ENCODE peak calls at places on chromosomes 1 and 21, in seven cellular contexts. V is GM06990, Y is fibroblast of lung, F is foreskin fibroblast, G is A549, O is psoas muscle, E is tibial artery. X is an unnamed sample.

GRCh38 chr1:105608713-105609112 is 1447.8 kb upstream of the PRMT6 start:
- DNase-seq in V (no peak), Y (no peak), F (peak; percentile 23), G (peak; percentile 0), O (no peak), E (no peak), X (peak; percentile 2)

GRCh38 chr1:117512728-117513321 is 93.0 kb upstream of the TENT5C start:
- DNase-seq in V (no peak), Y (peak; percentile 52), F (no peak), G (peak; percentile 1), O (no peak), E (no peak), X (no peak)

GRCh38 chr1:157968503-157968902 is 24.9 kb upstream of the KIRREL1 start:
- DNase-seq in V (no peak), Y (peak; percentile 89), F (peak; percentile 97), G (peak; percentile 44), O (peak; percentile 27), E (no peak), X (no peak)

GRCh38 chr1:88983791-88984552 is 8.5 kb downstream of the KYAT3 start:
- DNase-seq in V (peak; percentile 45), Y (peak; percentile 78), F (peak; percentile 32), G (peak; percentile 49), O (no peak), E (no peak), X (no peak)

GRCh38 chr21:37956772-37957171 is 40.5 kb upstream of the KCNJ6 start:
- DNase-seq in V (no peak), Y (no peak), F (no peak), G (no peak), O (no peak), E (no peak), X (no peak)

GRCh38 chr21:44958471-44959191 is 18.8 kb downstream of the SLX9 start:
- DNase-seq in V (no peak), Y (peak; percentile 90), F (peak; percentile 18), G (no peak), O (peak; percentile 89), E (peak; percentile 96), X (no peak)

GRCh38 chr1:112444269-112444668 is 48.3 kb downstream of the CTTNBP2NL start:
- DNase-seq in V (no peak), Y (peak; percentile 26), F (peak; percentile 44), G (no peak), O (no peak), E (no peak), X (no peak)

GRCh38 chr1:13950637-13951036 is 250.6 kb downstream of the PRDM2 start:
- DNase-seq in V (no peak), Y (no peak), F (no peak), G (no peak), O (no peak), E (no peak), X (no peak)

GRCh38 chr1:227066999-227067398 is 126.9 kb downstream of the COQ8A start:
- DNase-seq in V (no peak), Y (no peak), F (no peak), G (no peak), O (no peak), E (no peak), X (no peak)

GRCh38 chr1:86149591-86149990 is 7.0 kb downstream of the COL24A1 start:
- DNase-seq in V (no peak), Y (no peak), F (no peak), G (no peak), O (no peak), E (no peak), X (no peak)

GRCh38 chr1:19033926-19034680 is 77.6 kb upstream of the IFFO2 start:
- DNase-seq in V (no peak), Y (no peak), F (peak; percentile 20), G (no peak), O (no peak), E (peak; percentile 51), X (no peak)

GRCh38 chr1:24724345-24725208 is 20.7 kb upstream of the CLIC4 start:
- DNase-seq in V (no peak), Y (peak; percentile 76), F (peak; percentile 75), G (peak; percentile 85), O (no peak), E (no peak), X (no peak)

GRCh38 chr1:42420911-42421585 is 34.8 kb downstream of the ZMYND12 start:
- DNase-seq in V (no peak), Y (peak; percentile 93), F (peak; percentile 37), G (no peak), O (peak; percentile 19), E (no peak), X (peak; percentile 87)

GRCh38 chr21:45469273-45470086 is 64.5 kb downstream of the COL18A1 start:
- DNase-seq in V (no peak), Y (peak; percentile 24), F (no peak), G (no peak), O (peak; percentile 10), E (no peak), X (no peak)

GRCh38 chr1:181846681-181847080 is 214.8 kb downstream of the ZNF648 start:
- DNase-seq in V (no peak), Y (no peak), F (no peak), G (no peak), O (no peak), E (no peak), X (no peak)

GRCh38 chr1:181849071-181849470 is 212.4 kb downstream of the ZNF648 start:
- DNase-seq in V (no peak), Y (no peak), F (no peak), G (no peak), O (no peak), E (no peak), X (no peak)

DNA sequence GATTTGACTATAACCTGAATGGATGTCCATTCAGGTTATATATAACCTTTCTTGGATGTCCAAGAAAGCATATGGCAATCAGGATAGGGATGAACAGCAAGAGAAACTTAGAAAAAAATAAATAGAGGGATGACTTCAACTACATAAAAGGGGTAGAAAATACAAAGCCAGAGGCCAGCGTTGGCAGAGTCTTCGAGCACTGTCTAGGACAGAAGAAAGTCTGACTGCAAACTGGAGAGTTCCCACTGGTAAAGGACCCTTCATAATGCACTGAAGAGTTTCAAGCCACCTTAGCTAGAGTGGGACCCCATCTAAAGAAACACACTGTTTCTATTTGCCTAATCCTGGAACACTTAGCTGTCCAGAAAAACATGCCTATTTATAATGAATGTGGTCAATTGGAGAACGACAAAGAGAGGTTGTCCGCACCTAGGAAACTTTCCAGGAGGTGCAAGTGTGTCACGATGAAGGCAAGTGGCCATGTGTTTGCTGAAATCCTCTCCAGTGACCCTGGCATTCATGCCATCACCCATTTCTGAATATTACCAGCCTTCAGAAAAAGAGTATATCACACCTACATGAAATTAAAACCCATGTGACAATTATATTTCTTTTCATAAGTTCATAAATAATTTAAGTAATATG is 215.4 kb downstream of the ZNF648 start:
- DNase-seq in V (no peak), Y (no peak), F (no peak), G (no peak), O (no peak), E (no peak), X (no peak)
- H3K4me3 ChIP-seq in V (no peak overlapping the region), Y (no peak overlapping the region), F (no peak overlapping the region), G (no peak overlapping the region), O (no peak overlapping the region), E (no peak overlapping the region), X (no peak overlapping the region)

GRCh38 chr1:53362851-53363642 is 35.2 kb upstream of the LRP8 start:
- DNase-seq in V (peak; percentile 20), Y (no peak), F (no peak), G (peak; percentile 5), O (no peak), E (peak; percentile 34), X (no peak)

GRCh38 chr1:53367503-53368313 is 39.8 kb upstream of the LRP8 start:
- DNase-seq in V (peak; percentile 55), Y (no peak), F (no peak), G (no peak), O (no peak), E (peak; percentile 59), X (no peak)

GRCh38 chr1:53366901-53367502 is 39.1 kb upstream of the LRP8 start:
- DNase-seq in V (no peak), Y (no peak), F (no peak), G (no peak), O (no peak), E (peak; percentile 44), X (no peak)

GRCh38 chr1:53368314-53369033 is 40.6 kb upstream of the LRP8 start:
- DNase-seq in V (no peak), Y (no peak), F (no peak), G (no peak), O (no peak), E (peak; percentile 58), X (no peak)

DNA sequence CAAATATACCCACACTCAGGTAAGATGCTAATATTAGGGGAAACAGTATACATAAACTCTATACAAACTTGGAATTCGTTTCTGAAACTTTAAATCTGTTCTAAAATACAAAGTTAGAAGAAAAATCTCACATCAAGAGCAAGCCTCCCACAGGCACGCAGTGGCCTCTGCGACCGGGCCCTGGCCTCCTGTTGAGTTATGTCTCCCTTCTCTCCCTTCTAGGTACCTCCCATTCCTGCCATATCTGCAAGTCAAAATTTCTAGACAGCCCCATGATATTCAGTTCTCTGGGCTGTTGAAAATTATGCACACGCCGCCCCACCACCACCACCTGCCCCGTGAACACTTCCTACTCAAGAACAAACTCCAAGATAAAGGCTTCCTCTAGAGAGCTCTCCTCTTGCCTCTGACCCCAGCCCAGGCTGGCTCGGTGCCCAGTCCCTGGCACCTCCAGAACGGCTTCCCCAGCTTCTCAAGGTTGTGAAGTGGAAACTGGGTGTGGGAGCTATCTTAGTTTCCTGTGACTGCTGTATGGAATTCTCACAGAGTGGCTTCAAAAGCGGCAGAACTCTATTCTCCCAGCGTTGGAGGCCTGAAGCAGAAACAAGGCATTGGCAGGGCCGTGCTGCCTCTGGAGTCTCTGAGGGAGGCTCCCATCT is 37.7 kb upstream of the LRP8 start:
- DNase-seq in V (no peak), Y (no peak), F (no peak), G (no peak), O (no peak), E (peak; percentile 56), X (no peak)
- H3K4me3 ChIP-seq in V (no peak overlapping the region), Y (no peak overlapping the region), F (no peak overlapping the region), G (no peak overlapping the region), O (no peak overlapping the region), E (no peak overlapping the region), X (no peak overlapping the region)

GRCh38 chr1:36151133-36151844 is 2.0 kb upstream of the TRAPPC3 start:
- DNase-seq in V (no peak), Y (no peak), F (no peak), G (no peak), O (no peak), E (no peak), X (no peak)
- H3K4me3 ChIP-seq in V (no peak overlapping the region), Y (no peak overlapping the region), F (no peak overlapping the region), G (no peak overlapping the region), O (peak overlapping the region; percentile 28), E (no peak overlapping the region), X (no peak overlapping the region)

DNA sequence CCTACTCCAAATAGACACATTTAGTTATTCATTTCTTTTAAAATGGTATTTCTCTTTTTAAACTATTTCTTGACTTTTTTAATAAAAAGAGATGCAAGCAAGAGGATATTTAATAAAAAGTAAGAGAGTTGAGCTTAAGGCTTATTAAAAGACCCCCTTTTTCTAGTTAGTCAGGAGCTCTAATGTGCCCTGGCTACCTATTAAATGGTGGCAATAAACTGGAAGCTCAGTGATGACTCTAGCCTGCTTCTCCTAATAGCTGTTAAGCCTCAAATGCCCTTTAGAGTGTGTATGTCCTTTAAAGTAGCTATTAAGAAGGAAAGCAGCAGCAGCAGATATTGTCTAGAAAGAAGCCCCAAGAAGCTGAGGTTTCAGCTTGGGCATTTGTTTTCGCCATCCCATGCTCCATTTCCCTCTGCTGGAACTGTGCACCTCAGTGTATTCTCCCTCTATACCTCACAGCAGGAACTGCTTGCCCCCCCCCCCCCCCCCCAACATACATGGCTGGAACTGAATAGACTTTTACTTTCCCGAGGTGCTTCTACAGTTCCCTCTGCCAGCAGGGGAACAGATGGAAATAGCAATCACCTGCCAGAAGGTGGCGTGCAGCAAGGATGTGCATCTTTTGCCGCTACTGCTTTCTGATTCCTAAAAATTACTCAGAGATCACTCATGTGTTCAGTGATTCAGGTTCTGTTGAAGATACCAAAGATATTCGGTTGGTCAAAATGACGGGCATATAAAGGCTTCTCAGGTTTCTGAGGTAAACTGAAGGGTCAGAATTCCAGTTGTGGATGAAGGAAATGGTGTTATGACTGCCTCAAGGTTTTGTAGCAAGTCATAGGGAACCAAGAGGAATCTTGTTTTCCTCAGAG is 2.5 kb downstream of the RGS4 start:
- DNase-seq in V (no peak), Y (peak; percentile 86), F (peak; percentile 87), G (peak; percentile 56), O (peak; percentile 37), E (peak; percentile 82), X (no peak)
- H3K4me3 ChIP-seq in V (no peak overlapping the region), Y (peak overlapping the region; percentile 94), F (peak overlapping the region; percentile 57), G (no peak overlapping the region), O (no peak overlapping the region), E (peak overlapping the region; percentile 12), X (peak overlapping the region; percentile 62)

X was measured in AG04449.